ENCODE peak calls at places on chromosome 1, in four cellular contexts. X, O, P and N are unnamed samples.

GRCh38 chr1:48530727-48531351 is 58.8 kb upstream of the SPATA6 start:
- DNase-seq in X (peak; percentile 67), O (peak; percentile 65), P (no peak), N (peak; percentile 78)

GRCh38 chr1:1440941-1441888 is 5.7 kb downstream of the VWA1 start:
- DNase-seq in X (peak; percentile 97), O (peak; percentile 72), P (no peak), N (no peak)

GRCh38 chr1:61157420-61157987 is 75.1 kb downstream of the NFIA start:
- DNase-seq in X (no peak), O (no peak), P (no peak), N (no peak)

GRCh38 chr1:180930687-180931086 is 18.0 kb downstream of the KIAA1614 start:
- DNase-seq in X (no peak), O (no peak), P (no peak), N (no peak)

GRCh38 chr1:225921734-225922709 is 2.0 kb downstream of the PYCR2 start:
- DNase-seq in X (peak; percentile 26), O (peak; percentile 70), P (no peak), N (no peak)

GRCh38 chr1:162094271-162094670 is 24.8 kb downstream of the NOS1AP start:
- DNase-seq in X (no peak), O (no peak), P (no peak), N (no peak)

GRCh38 chr1:199815947-199816346 is 211.6 kb upstream of the NR5A2 start:
- DNase-seq in X (no peak), O (no peak), P (no peak), N (no peak)

GRCh38 chr1:67307251-67308060 is at the start of gene IL12RB2:
- DNase-seq in X (peak; percentile 83), O (peak; percentile 65), P (no peak), N (peak; percentile 16)

GRCh38 chr1:59498640-59499039 is 201.7 kb downstream of the FGGY start:
- DNase-seq in X (no peak), O (no peak), P (no peak), N (no peak)

DNA sequence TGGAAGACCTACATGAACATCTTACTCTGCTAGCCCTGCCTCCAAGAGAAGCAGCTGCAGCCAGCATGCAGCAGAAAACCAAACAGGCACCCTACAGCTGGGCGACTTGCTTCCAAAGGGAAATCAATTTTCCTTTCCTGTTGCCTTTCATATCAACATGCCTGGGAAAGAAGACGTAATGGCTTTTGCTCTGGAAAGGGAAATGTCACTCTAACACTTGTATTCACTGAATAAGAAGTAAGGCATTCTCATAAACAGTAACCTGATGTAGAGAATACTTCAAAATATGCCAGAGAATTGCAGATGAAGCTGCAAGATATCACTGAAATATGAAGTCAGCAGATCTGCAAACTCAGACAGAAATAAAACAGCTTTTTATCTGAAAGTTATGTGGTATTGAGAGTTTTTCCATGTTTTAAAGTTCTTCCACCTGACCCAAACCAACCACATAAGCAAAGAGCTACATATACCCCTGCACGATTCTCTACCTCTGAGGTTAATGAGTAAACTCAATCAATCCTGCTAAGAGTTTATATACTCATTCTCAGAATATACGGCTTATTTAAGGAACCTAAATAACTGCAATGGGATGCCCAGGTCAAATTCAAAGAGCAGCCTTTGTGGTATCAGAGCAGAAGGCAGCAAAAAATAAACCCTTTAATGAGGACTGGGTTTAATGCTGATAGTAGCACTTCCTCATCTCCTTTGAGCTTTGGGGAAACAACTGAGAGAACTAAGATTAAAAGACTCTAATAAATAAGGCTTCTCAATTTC is 150.9 kb downstream of the RERE start:
- DNase-seq in X (no peak), O (peak; percentile 45), P (no peak), N (no peak)
- H3K4me3 ChIP-seq in X (no peak overlapping the region), O (no peak overlapping the region), P (no peak overlapping the region), N (no peak overlapping the region)

DNA sequence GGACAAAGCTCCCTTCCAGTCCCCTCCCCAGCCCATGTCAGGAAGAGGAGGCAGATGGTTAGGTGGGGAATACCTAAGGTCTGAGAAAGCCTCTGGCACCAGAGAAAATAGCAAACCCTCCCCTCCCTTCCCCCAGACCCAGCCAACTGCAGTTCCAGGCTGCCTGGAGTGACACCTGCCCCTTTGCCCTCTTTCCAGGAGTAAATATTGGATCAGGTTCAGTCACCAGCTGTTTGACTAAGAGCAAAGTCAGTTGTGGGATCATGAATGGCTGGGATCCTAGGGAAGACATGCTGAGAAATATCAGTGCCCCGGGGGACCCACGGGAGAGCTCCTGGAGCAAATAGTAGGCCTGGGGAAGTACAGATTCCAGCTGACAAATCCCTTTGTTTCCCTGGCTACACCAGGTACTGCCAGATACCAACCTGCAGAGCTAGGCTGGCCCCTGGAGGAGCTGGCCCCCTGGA is 12.2 kb upstream of the CDK18 start:
- DNase-seq in X (peak; percentile 68), O (peak; percentile 36), P (no peak), N (no peak)
- H3K4me3 ChIP-seq in X (no peak overlapping the region), O (no peak overlapping the region), P (no peak overlapping the region), N (no peak overlapping the region)

GRCh38 chr1:6596886-6597776 is 5.5 kb downstream of the KLHL21 start:
- DNase-seq in X (peak; percentile 41), O (no peak), P (no peak), N (no peak)
- H3K4me3 ChIP-seq in X (no peak overlapping the region), O (no peak overlapping the region), P (peak overlapping the region; percentile 12), N (no peak overlapping the region)

GRCh38 chr1:234212764-234213406 is 160.4 kb upstream of the COA6 start:
- DNase-seq in X (peak; percentile 82), O (peak; percentile 66), P (peak; percentile 34), N (no peak)
- H3K4me3 ChIP-seq in X (no peak overlapping the region), O (no peak overlapping the region), P (no peak overlapping the region), N (no peak overlapping the region)